ENCODE peak calls at places on chromosomes 5 and 9, in six cellular contexts. E, W, V, T, Y and K are unnamed samples. For H3K4me1, the result is how much of the 10 kb centered on the place peaks cover.

GRCh38 chr5:135127604-135128240 is 93.7 kb upstream of the PITX1 start:
- DNase-seq in T (no peak), Y (peak), E (no peak), W (peak), V (peak), K (no peak)

GRCh38 chr5:150143725-150144058 is 12.0 kb downstream of the PDGFRB start:
- DNase-seq in T (no peak), E (no peak), V (peak), W (no peak), Y (no peak), K (no peak)

GRCh38 chr5:115977988-115978387 is 15.7 kb downstream of the LVRN start:
- DNase-seq in W (no peak), T (no peak), E (no peak), Y (no peak), V (no peak), K (no peak)

GRCh38 chr9:90857103-90857502 is 55.5 kb downstream of the SYK start:
- DNase-seq in E (no peak), V (no peak), T (no peak), W (no peak), Y (no peak), K (no peak)

GRCh38 chr5:6703791-6704190 is 9.4 kb upstream of the TENT4A start:
- DNase-seq in W (no peak), Y (no peak), T (no peak), E (no peak), V (no peak), K (no peak)

GRCh38 chr5:97245371-97245770 is 62.3 kb upstream of the RIOK2 start:
- DNase-seq in V (no peak), T (no peak), Y (no peak), E (no peak), W (no peak), K (no peak)

GRCh38 chr5:150340614-150341265 is 16.8 kb upstream of the TCOF1 start:
- DNase-seq in Y (no peak), T (no peak), V (peak), E (no peak), W (no peak), K (no peak)

GRCh38 chr5:25006734-25007133 is 362.0 kb upstream of the CDH10 start:
- DNase-seq in E (no peak), V (no peak), W (peak), Y (peak), T (no peak), K (no peak)

GRCh38 chr5:167425161-167425560 is 866.3 kb upstream of the WWC1 start:
- DNase-seq in Y (no peak), V (no peak), E (no peak), W (no peak), T (no peak), K (no peak)

DNA sequence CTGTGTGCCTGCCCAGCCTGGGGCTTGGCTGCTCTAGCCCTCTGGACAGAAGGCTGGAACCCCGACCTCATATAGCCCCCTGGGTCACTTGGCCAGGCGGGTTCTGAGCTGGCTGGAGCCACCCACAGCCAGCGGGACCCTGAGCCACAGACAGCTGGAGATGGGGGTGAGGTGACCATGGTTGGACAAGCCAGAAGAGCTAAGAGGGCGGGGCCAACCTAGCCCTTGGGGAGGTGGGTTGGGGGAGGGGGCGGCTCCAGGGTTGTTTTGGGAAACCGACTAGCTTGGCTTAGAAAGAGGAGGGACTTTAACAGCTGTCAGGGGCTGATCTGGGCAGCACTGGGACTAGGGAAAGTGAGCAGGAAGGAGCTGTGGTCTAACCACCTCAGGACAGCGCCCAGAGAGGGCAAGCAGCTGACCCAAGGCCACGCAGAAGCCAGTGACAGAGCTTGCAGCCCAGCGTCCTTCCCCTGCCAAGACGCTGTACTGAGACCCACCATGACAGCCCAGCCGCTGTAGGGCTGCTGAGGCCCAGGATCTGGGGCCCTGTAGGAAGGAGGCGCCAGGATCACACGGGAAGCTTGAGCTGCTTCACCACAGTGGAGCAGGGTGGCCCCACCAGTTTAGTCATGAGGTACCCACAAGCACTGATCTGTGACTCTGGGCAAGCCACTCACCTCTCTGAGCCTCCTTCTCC is 2.2 kb downstream of the AIF1L start:
- DNase-seq in Y (no peak), E (no peak), V (peak), W (no peak), T (no peak), K (no peak)
- H3K4me1 ChIP-seq in Y (under half), E (under half), V (under half), W (under half), T (under half), K (under half)

GRCh38 chr5:160271396-160271795 is 41.0 kb downstream of the CCNJL start:
- DNase-seq in Y (no peak), W (no peak), T (no peak), E (no peak), V (peak), K (no peak)
- H3K4me1 ChIP-seq in Y (under half), W (under half), T (under half), E (under half), V (under half), K (under half)

GRCh38 chr5:143412656-143413342 is 9.3 kb upstream of the NR3C1 start:
- DNase-seq in V (no peak), T (no peak), Y (no peak), W (no peak), E (no peak), K (no peak)

GRCh38 chr5:143406408-143406807 is 2.9 kb upstream of the NR3C1 start:
- DNase-seq in V (no peak), Y (no peak), E (no peak), W (no peak), T (no peak), K (no peak)

GRCh38 chr5:143413964-143414669 is 10.6 kb upstream of the NR3C1 start:
- DNase-seq in E (no peak), Y (no peak), V (no peak), T (no peak), W (no peak), K (peak)

GRCh38 chr5:143405747-143406098 is 2.2 kb upstream of the NR3C1 start:
- DNase-seq in V (no peak), Y (no peak), W (no peak), E (no peak), T (no peak), K (no peak)

GRCh38 chr5:143409972-143410371 is 6.5 kb upstream of the NR3C1 start:
- DNase-seq in Y (no peak), T (no peak), E (no peak), W (no peak), V (no peak), K (no peak)
- H3K4me1 ChIP-seq in Y (under half), T (under half), E (under half), W (under half), V (under half), K (under half)

DNA sequence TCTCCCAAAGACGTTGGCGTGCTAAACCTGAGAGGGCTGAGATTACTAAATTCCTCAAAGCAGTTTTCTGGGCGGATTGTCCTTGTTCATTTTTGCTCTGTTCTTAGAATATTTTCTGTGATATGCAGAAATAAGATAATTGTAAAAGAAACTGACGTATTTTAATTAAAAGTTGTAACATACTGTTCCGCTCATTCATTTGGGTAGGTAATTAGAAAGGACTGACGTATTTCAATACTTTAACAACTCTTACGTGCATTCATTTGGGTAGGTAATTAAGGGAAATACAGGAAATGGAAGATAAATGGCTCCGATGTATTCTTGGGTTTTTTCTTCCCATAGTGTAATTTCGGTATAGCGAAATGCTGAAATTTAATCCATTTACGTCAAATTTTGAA is 1.1 kb downstream of the OSTF1 start:
- DNase-seq in V (no peak), Y (no peak), E (no peak), W (no peak), T (no peak), K (no peak)
- H3K4me1 ChIP-seq in V (under half), Y (under half), E (half or more), W (under half), T (under half), K (under half)

GRCh38 chr5:151675956-151676712 is 10.6 kb downstream of the SPARC start:
- DNase-seq in V (no peak), E (no peak), W (no peak), Y (no peak), T (no peak), K (no peak)
- H3K4me1 ChIP-seq in V (half or more), E (half or more), W (under half), Y (under half), T (under half), K (under half)

GRCh38 chr5:87116821-87117512 is 150.7 kb upstream of the RASA1 start:
- DNase-seq in V (no peak), Y (no peak), T (no peak), W (no peak), E (no peak), K (no peak)

GRCh38 chr5:87120518-87121314 is 147.0 kb upstream of the RASA1 start:
- DNase-seq in T (no peak), E (no peak), V (no peak), Y (peak), W (peak), K (no peak)

GRCh38 chr5:87121315-87122170 is 146.1 kb upstream of the RASA1 start:
- DNase-seq in E (no peak), W (peak), Y (peak), T (no peak), V (no peak), K (no peak)

GRCh38 chr5:87122171-87122977 is 145.3 kb upstream of the RASA1 start:
- DNase-seq in W (no peak), V (no peak), E (no peak), Y (no peak), T (no peak), K (no peak)

DNA sequence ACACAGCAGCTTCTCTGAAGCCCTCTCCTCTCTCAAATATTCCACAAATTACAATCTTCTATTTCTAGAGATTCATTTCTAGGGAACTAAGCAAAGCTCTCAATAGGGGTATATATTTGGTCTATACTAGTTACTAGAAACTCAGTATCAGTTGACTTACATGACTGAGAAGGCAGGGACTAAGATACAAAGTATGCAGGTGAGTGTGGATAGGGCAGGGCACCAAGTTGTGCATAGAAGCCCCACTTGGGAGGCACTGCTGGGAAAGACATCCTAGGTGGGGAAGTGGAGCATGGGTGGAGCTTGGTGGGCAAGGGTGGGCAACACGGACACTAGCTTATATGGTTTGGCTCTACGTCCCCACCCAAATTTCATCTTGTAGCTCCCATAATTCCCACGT is 148.1 kb upstream of the RASA1 start:
- DNase-seq in W (no peak), Y (no peak), T (no peak), V (no peak), E (no peak), K (no peak)
- H3K4me1 ChIP-seq in W (half or more), Y (under half), T (under half), V (under half), E (under half), K (under half)

GRCh38 chr5:40841068-40841805 is at the start of gene CARD6:
- DNase-seq in E (peak), Y (no peak), V (no peak), T (no peak), W (peak), K (no peak)

GRCh38 chr5:40842351-40842750 is 1.2 kb downstream of the CARD6 start:
- DNase-seq in W (no peak), T (no peak), V (no peak), E (no peak), Y (no peak), K (no peak)

GRCh38 chr5:40834391-40834848 is 602 bp downstream of the RPL37 start:
- DNase-seq in W (no peak), E (no peak), Y (no peak), V (no peak), T (no peak), K (peak)

GRCh38 chr5:40834849-40835787 is at the start of gene RPL37:
- DNase-seq in E (peak), W (peak), T (peak), V (peak), Y (peak), K (peak)

DNA sequence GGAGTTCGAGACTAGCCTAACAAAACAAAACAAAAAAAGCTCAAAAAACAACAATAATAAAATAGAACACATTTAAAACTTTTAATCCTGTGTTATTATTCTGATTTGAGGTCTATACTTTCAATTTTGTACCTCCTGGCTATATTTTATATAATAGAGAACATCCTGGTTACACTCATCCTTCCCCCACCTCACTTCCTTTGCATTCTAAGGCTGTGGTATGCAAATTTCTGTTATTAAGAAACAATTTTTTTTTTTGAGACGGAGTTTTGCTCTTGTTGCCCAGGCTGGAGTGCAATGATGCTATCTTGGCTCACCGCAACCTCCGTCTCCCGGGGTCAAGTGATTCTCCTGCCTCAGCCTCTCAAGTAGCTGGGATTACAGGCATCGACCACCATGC is 3.1 kb upstream of the RPL37 start:
- DNase-seq in V (no peak), W (no peak), E (peak), Y (no peak), T (no peak), K (no peak)
- H3K4me1 ChIP-seq in V (under half), W (under half), E (under half), Y (under half), T (under half), K (under half)